ENCODE peak calls at places on chromosomes 7 and 10, in four cellular contexts. One of them, this sample, is unnamed.
A peak's percentile ranks its signal among the peaks of the same experiment; 100 is the strongest.

GRCh38 chr10:6299234-6299633 is 96.5 kb downstream of the PFKFB3 start:
- DNase-seq in Panc1: peak; percentile 32
- DNase-seq in kidney: peak; percentile 90
- DNase-seq in fibroblast of the aortic adventitia: no peak
- DNase-seq in this sample: no peak

GRCh38 chr10:57694956-57695605 is 572.6 kb downstream of the IPMK start:
- DNase-seq in fibroblast of the aortic adventitia: no peak
- DNase-seq in kidney: no peak
- DNase-seq in Panc1: no peak
- DNase-seq in this sample: no peak

GRCh38 chr7:131007439-131008330 is 273.7 kb upstream of the KLF14 start:
- DNase-seq in kidney: peak; percentile 73
- DNase-seq in Panc1: peak; percentile 88
- DNase-seq in fibroblast of the aortic adventitia: peak; percentile 82
- DNase-seq in this sample: peak; percentile 37

GRCh38 chr10:79457256-79457785 is 11.9 kb upstream of the ZCCHC24 start:
- DNase-seq in fibroblast of the aortic adventitia: no peak
- DNase-seq in Panc1: no peak
- DNase-seq in kidney: no peak
- DNase-seq in this sample: no peak

GRCh38 chr10:5434017-5434753 is 21.8 kb downstream of the NET1 start:
- DNase-seq in fibroblast of the aortic adventitia: peak; percentile 83
- DNase-seq in Panc1: no peak
- DNase-seq in kidney: no peak
- DNase-seq in this sample: no peak

GRCh38 chr7:92057375-92057774 is 76.9 kb downstream of the CYP51A1 start:
- DNase-seq in kidney: no peak
- DNase-seq in fibroblast of the aortic adventitia: peak; percentile 2
- DNase-seq in Panc1: no peak
- DNase-seq in this sample: no peak

GRCh38 chr10:103839867-103840746 is 15.3 kb downstream of the SH3PXD2A start:
- DNase-seq in Panc1: no peak
- DNase-seq in fibroblast of the aortic adventitia: no peak
- DNase-seq in kidney: no peak
- DNase-seq in this sample: no peak

GRCh38 chr10:35546824-35547225 is 58.3 kb upstream of the GJD4 start:
- DNase-seq in fibroblast of the aortic adventitia: peak; percentile 65
- DNase-seq in Panc1: no peak
- DNase-seq in kidney: no peak
- DNase-seq in this sample: no peak

GRCh38 chr7:155007947-155008346 is 5.0 kb upstream of the PAXIP1 start:
- DNase-seq in kidney: no peak
- DNase-seq in Panc1: peak; percentile 38
- DNase-seq in fibroblast of the aortic adventitia: no peak
- DNase-seq in this sample: peak; percentile 48

GRCh38 chr7:80439894-80440811 is 71.7 kb downstream of the GNAT3 start:
- DNase-seq in fibroblast of the aortic adventitia: peak; percentile 83
- DNase-seq in Panc1: no peak
- DNase-seq in kidney: no peak
- DNase-seq in this sample: no peak

GRCh38 chr7:84714765-84715164 is 472.1 kb downstream of the SEMA3D start:
- DNase-seq in kidney: no peak
- DNase-seq in Panc1: no peak
- DNase-seq in fibroblast of the aortic adventitia: no peak
- DNase-seq in this sample: no peak

GRCh38 chr7:69738396-69738889 is 140.2 kb downstream of the AUTS2 start:
- DNase-seq in kidney: no peak
- DNase-seq in fibroblast of the aortic adventitia: no peak
- DNase-seq in Panc1: no peak
- DNase-seq in this sample: peak; percentile 46

GRCh38 chr7:28957822-28958234 is 302 bp downstream of the TRIL start:
- DNase-seq in kidney: peak; percentile 81
- DNase-seq in Panc1: no peak
- DNase-seq in fibroblast of the aortic adventitia: no peak
- DNase-seq in this sample: peak; percentile 46

GRCh38 chr7:126702242-126703016 is 550.3 kb downstream of the GRM8 start:
- DNase-seq in kidney: no peak
- DNase-seq in Panc1: no peak
- DNase-seq in fibroblast of the aortic adventitia: peak; percentile 60
- DNase-seq in this sample: no peak

GRCh38 chr10:64113796-64114195 is 592.6 kb downstream of the REEP3 start:
- DNase-seq in kidney: no peak
- DNase-seq in fibroblast of the aortic adventitia: no peak
- DNase-seq in Panc1: no peak
- DNase-seq in this sample: no peak

GRCh38 chr7:90596745-90597526 is 815 bp downstream of the CDK14 start:
- DNase-seq in fibroblast of the aortic adventitia: peak; percentile 57
- DNase-seq in kidney: no peak
- DNase-seq in Panc1: no peak
- DNase-seq in this sample: peak; percentile 21

GRCh38 chr7:137992738-137993394 is 9.0 kb downstream of the CREB3L2 start:
- DNase-seq in fibroblast of the aortic adventitia: peak; percentile 99
- DNase-seq in Panc1: no peak
- DNase-seq in kidney: no peak
- DNase-seq in this sample: no peak

GRCh38 chr10:118983263-118983662 is 46.3 kb upstream of the NANOS1 start:
- DNase-seq in kidney: no peak
- DNase-seq in fibroblast of the aortic adventitia: no peak
- DNase-seq in Panc1: no peak
- DNase-seq in this sample: no peak

GRCh38 chr7:118609207-118609606 is 384.7 kb downstream of the ANKRD7 start:
- DNase-seq in kidney: no peak
- DNase-seq in fibroblast of the aortic adventitia: no peak
- DNase-seq in Panc1: no peak
- DNase-seq in this sample: no peak

GRCh38 chr10:37275216-37275777 is 149.9 kb downstream of the ANKRD30A start:
- DNase-seq in kidney: peak; percentile 59
- DNase-seq in Panc1: no peak
- DNase-seq in fibroblast of the aortic adventitia: no peak
- DNase-seq in this sample: no peak

GRCh38 chr10:61669161-61669755 is 6.5 kb downstream of the CABCOCO1 start:
- DNase-seq in fibroblast of the aortic adventitia: peak; percentile 17
- DNase-seq in Panc1: no peak
- DNase-seq in kidney: no peak
- DNase-seq in this sample: no peak

GRCh38 chr7:110841840-110842579 is 248.9 kb upstream of the LRRN3 start:
- DNase-seq in Panc1: no peak
- DNase-seq in fibroblast of the aortic adventitia: no peak
- DNase-seq in kidney: no peak
- DNase-seq in this sample: peak; percentile 33

GRCh38 chr7:110835209-110835608 is 255.7 kb upstream of the LRRN3 start:
- DNase-seq in fibroblast of the aortic adventitia: no peak
- DNase-seq in kidney: no peak
- DNase-seq in Panc1: no peak
- DNase-seq in this sample: no peak

GRCh38 chr7:110835889-110836288 is 255.0 kb upstream of the LRRN3 start:
- DNase-seq in fibroblast of the aortic adventitia: no peak
- DNase-seq in kidney: no peak
- DNase-seq in Panc1: no peak
- DNase-seq in this sample: no peak

GRCh38 chr7:110842796-110843195 is 248.1 kb upstream of the LRRN3 start:
- DNase-seq in kidney: no peak
- DNase-seq in Panc1: no peak
- DNase-seq in fibroblast of the aortic adventitia: no peak
- DNase-seq in this sample: no peak

GRCh38 chr7:110839866-110840265 is 251.1 kb upstream of the LRRN3 start:
- DNase-seq in kidney: no peak
- DNase-seq in Panc1: no peak
- DNase-seq in fibroblast of the aortic adventitia: peak; percentile 11
- DNase-seq in this sample: no peak
- TF ChIP-seq CTCF in kidney: no peak
- TF ChIP-seq CTCF in Panc1: no peak
- TF ChIP-seq CTCF in fibroblast of the aortic adventitia: no peak
- TF ChIP-seq CTCF in this sample: peak; percentile 18

DNA sequence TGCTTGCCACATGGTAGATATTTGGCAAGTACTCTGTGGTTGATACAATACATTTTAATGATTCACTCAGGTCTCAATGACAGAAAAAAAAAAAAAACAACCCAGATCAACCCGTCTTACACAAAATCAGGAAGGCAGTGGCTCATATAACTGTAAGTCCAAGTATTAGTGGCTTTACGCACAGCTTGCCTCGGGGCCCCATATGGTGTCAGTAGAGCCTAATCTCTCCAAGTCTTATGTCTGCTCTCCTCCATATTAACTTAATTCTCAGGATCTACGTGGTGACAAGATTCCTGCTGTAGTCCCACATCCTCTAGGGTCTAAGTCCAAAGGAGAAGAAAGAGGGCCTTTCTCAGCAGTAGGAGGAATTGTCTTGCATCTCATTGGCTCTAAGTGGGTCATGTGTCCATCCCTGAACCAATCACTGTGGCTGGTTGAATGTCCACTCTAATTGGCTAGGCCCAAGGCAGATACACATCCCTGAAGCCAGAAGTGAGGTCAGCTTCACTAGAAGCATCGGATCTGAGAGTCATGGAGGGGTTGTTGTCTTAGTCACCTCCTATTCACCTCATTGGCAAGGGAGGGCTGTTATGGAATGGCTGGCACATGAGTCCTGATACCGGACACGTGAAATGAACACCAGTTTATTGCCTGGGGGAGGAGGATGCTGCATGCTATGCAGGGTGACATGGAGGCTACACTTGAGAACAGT is 20.4 kb upstream of the PLPP4 start:
- DNase-seq in fibroblast of the aortic adventitia: peak; percentile 37
- DNase-seq in kidney: no peak
- DNase-seq in Panc1: no peak
- DNase-seq in this sample: no peak
- TF ChIP-seq CTCF in fibroblast of the aortic adventitia: peak; percentile 29
- TF ChIP-seq CTCF in kidney: no peak
- TF ChIP-seq CTCF in Panc1: peak; percentile 32
- TF ChIP-seq CTCF in this sample: no peak

GRCh38 chr10:1367938-1368697 is 311.9 kb downstream of the WDR37 start:
- DNase-seq in kidney: no peak
- DNase-seq in fibroblast of the aortic adventitia: no peak
- DNase-seq in Panc1: no peak
- DNase-seq in this sample: no peak

GRCh38 chr10:1370298-1370697 is 314.1 kb downstream of the WDR37 start:
- DNase-seq in Panc1: no peak
- DNase-seq in kidney: no peak
- DNase-seq in fibroblast of the aortic adventitia: no peak
- DNase-seq in this sample: no peak

GRCh38 chr10:1369665-1370064 is 313.5 kb downstream of the WDR37 start:
- DNase-seq in Panc1: no peak
- DNase-seq in fibroblast of the aortic adventitia: no peak
- DNase-seq in kidney: no peak
- DNase-seq in this sample: no peak

GRCh38 chr10:1369197-1369596 is 313.0 kb downstream of the WDR37 start:
- DNase-seq in Panc1: no peak
- DNase-seq in fibroblast of the aortic adventitia: no peak
- DNase-seq in kidney: no peak
- DNase-seq in this sample: no peak

DNA sequence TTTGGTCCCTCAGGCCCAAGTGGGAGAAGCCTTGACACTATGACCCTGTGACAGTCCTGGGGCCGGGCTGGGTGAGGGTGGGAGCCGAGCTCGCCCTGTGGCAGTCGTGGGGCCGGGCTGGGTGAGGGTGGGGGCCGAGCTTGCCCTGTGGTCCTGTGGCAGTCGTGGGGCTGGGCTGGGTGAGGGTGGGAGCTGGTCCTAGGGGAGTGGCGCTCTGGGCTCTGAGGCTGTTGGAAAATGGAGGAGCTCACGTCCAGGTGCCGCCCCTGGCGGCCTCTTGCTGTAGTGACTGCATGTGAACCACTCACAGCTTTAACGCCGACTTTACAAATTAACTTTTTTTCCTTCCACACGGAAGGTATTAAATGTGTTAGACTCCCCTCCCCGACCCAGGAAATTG is 312.6 kb downstream of the WDR37 start:
- DNase-seq in fibroblast of the aortic adventitia: no peak
- DNase-seq in kidney: no peak
- DNase-seq in Panc1: no peak
- DNase-seq in this sample: peak; percentile 68
- TF ChIP-seq CTCF in fibroblast of the aortic adventitia: no peak
- TF ChIP-seq CTCF in kidney: peak; percentile 41
- TF ChIP-seq CTCF in Panc1: peak; percentile 73
- TF ChIP-seq CTCF in this sample: peak; percentile 80

DNA sequence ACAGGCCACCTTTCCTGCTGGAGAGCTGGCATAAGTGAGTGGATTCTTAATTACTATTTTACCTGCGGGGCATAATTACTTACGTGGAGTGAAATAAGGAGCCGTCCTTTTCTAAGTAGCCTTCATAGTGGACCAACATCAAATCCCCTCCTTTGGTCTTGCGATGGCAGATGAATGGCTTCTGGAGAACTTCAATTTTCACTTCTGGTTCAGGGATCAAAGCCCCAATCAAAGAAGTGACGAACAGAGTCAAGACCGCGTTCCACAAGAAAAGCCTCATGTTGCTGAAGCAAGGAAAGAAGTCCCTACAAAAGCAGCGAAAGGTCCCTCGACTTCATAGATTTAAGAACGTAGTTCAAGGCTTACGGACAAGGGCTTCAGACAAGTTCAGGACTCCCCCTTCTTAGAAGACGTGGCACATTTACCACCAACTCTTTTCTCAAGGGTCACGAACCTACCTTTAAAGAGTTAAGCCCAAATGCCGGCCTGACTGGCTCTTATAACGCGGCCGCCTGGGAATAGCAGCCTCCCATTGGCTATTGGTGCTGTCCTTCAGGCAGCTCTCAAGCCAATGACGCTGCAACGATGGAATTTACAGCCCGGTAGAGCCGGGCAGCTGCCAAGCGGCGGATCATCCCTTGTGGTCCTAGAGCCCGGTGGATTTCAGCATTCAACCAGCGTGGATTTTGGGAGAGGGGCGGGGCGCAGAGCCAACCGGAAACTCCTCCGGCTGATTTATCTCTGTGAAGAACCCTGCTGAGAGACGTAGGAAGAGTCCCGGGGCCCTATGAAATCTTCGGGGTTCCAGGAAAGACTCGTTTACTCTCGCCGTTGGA is at the start of gene FKBP14:
- DNase-seq in kidney: peak; percentile 98
- DNase-seq in Panc1: peak; percentile 98
- DNase-seq in fibroblast of the aortic adventitia: peak; percentile 100
- DNase-seq in this sample: peak; percentile 92
- TF ChIP-seq CTCF in kidney: no peak
- TF ChIP-seq CTCF in Panc1: no peak
- TF ChIP-seq CTCF in fibroblast of the aortic adventitia: no peak
- TF ChIP-seq CTCF in this sample: no peak

GRCh38 chr7:132656846-132657776 is 80.8 kb upstream of the PLXNA4 start:
- DNase-seq in kidney: no peak
- DNase-seq in fibroblast of the aortic adventitia: peak; percentile 9
- DNase-seq in Panc1: no peak
- DNase-seq in this sample: peak; percentile 41

GRCh38 chr7:132652507-132652906 is 76.2 kb upstream of the PLXNA4 start:
- DNase-seq in Panc1: no peak
- DNase-seq in kidney: no peak
- DNase-seq in fibroblast of the aortic adventitia: no peak
- DNase-seq in this sample: no peak

GRCh38 chr7:132655071-132655761 is 78.9 kb upstream of the PLXNA4 start:
- DNase-seq in fibroblast of the aortic adventitia: peak; percentile 46
- DNase-seq in Panc1: no peak
- DNase-seq in kidney: peak; percentile 78
- DNase-seq in this sample: no peak

GRCh38 chr7:132653364-132653930 is 77.2 kb upstream of the PLXNA4 start:
- DNase-seq in kidney: no peak
- DNase-seq in Panc1: no peak
- DNase-seq in fibroblast of the aortic adventitia: no peak
- DNase-seq in this sample: no peak

GRCh38 chr7:132654150-132654549 is 77.9 kb upstream of the PLXNA4 start:
- DNase-seq in fibroblast of the aortic adventitia: peak; percentile 12
- DNase-seq in Panc1: no peak
- DNase-seq in kidney: no peak
- DNase-seq in this sample: no peak
- TF ChIP-seq CTCF in fibroblast of the aortic adventitia: peak; percentile 47
- TF ChIP-seq CTCF in Panc1: peak; percentile 26
- TF ChIP-seq CTCF in kidney: no peak
- TF ChIP-seq CTCF in this sample: peak; percentile 39

This sample was measured in glutamatergic neuron.